ENCODE peak calls at places on chromosomes 7 and 10, in seven cellular contexts. M is suprapubic skin, X is tibial artery, J is Caco-2, S is psoas muscle, I is body of pancreas, T is stomach. U is an unnamed sample.

GRCh38 chr7:27883726-27884125 is 143.8 kb downstream of the TAX1BP1 start:
- DNase-seq in M (no peak), X (no peak), J (no peak), S (no peak), I (no peak), T (no peak), U (no peak)

GRCh38 chr7:102152672-102153585 is 133.7 kb upstream of the SH2B2 start:
- DNase-seq in M (no peak), X (no peak), J (peak; percentile 73), S (no peak), I (no peak), T (no peak), U (peak; percentile 97)

GRCh38 chr10:84838851-84839250 is 510.5 kb downstream of the CCSER2 start:
- DNase-seq in M (no peak), X (no peak), J (no peak), S (no peak), I (no peak), T (no peak), U (no peak)

GRCh38 chr10:13401142-13401541 is 53.0 kb upstream of the SEPHS1 start:
- DNase-seq in M (no peak), X (no peak), J (no peak), S (no peak), I (no peak), T (no peak), U (no peak)

GRCh38 chr7:129308047-129308446 is 83.2 kb downstream of the AHCYL2 start:
- DNase-seq in M (no peak), X (no peak), J (no peak), S (peak; percentile 53), I (no peak), T (no peak), U (peak; percentile 77)

GRCh38 chr7:47946581-47947354 is 1.5 kb downstream of the PKD1L1 start:
- DNase-seq in M (no peak), X (no peak), J (no peak), S (no peak), I (no peak), T (no peak), U (no peak)

GRCh38 chr10:8726666-8727065 is 672.2 kb downstream of the GATA3 start:
- DNase-seq in M (no peak), X (no peak), J (no peak), S (no peak), I (no peak), T (no peak), U (no peak)

GRCh38 chr10:3095373-3096139 is 28.2 kb downstream of the PFKP start:
- DNase-seq in M (no peak), X (peak; percentile 63), J (peak; percentile 78), S (no peak), I (no peak), T (no peak), U (no peak)

GRCh38 chr7:2652736-2653060 is 20.9 kb downstream of the TTYH3 start:
- DNase-seq in M (no peak), X (no peak), J (no peak), S (no peak), I (no peak), T (no peak), U (no peak)

GRCh38 chr10:26799342-26799741 is 61.4 kb downstream of the ABI1 start:
- DNase-seq in M (no peak), X (no peak), J (no peak), S (no peak), I (no peak), T (no peak), U (no peak)

GRCh38 chr10:124722812-124723783 is 21.1 kb downstream of the FAM53B start:
- DNase-seq in M (no peak), X (peak; percentile 49), J (no peak), S (no peak), I (no peak), T (no peak), U (no peak)

GRCh38 chr10:97726636-97727178 is 10.2 kb upstream of the ZFYVE27 start:
- DNase-seq in M (no peak), X (no peak), J (peak; percentile 29), S (no peak), I (peak; percentile 33), T (no peak), U (no peak)

GRCh38 chr7:78770422-78771410 is 682.8 kb downstream of the MAGI2 start:
- DNase-seq in M (no peak), X (no peak), J (no peak), S (no peak), I (no peak), T (no peak), U (no peak)

GRCh38 chr10:100744136-100744979 is 1.0 kb upstream of the PAX2 start:
- DNase-seq in M (no peak), X (no peak), J (peak; percentile 38), S (no peak), I (no peak), T (no peak), U (no peak)

GRCh38 chr7:3649250-3649649 is 348.2 kb downstream of the SDK1 start:
- DNase-seq in M (no peak), X (no peak), J (no peak), S (no peak), I (no peak), T (no peak), U (no peak)

GRCh38 chr7:104972510-104972909 is 41.5 kb upstream of the KMT2E start:
- DNase-seq in M (no peak), X (no peak), J (no peak), S (no peak), I (no peak), T (no peak), U (no peak)

GRCh38 chr7:92953657-92954056 is 117.3 kb upstream of the CDK6 start:
- DNase-seq in M (no peak), X (no peak), J (no peak), S (no peak), I (no peak), T (no peak), U (no peak)

GRCh38 chr10:104309980-104310978 is 28.0 kb downstream of the ITPRIP start:
- DNase-seq in M (peak; percentile 79), X (peak; percentile 93), J (no peak), S (peak; percentile 80), I (peak; percentile 50), T (peak; percentile 66), U (no peak)

GRCh38 chr10:26859241-26860025 is 1.3 kb downstream of the ABI1 start:
- DNase-seq in M (no peak), X (no peak), J (no peak), S (no peak), I (no peak), T (no peak), U (no peak)

GRCh38 chr7:50331564-50332208 is 27.2 kb downstream of the IKZF1 start:
- DNase-seq in M (no peak), X (no peak), J (no peak), S (no peak), I (no peak), T (no peak), U (no peak)
- H3K4me3 ChIP-seq in M (no peak overlapping the region), X (no peak overlapping the region), J (no peak overlapping the region), S (no peak overlapping the region), I (no peak overlapping the region), T (no peak overlapping the region), U (no peak overlapping the region)

GRCh38 chr10:63466168-63466935 is 575 bp upstream of the JMJD1C start:
- DNase-seq in M (no peak), X (peak; percentile 65), J (no peak), S (no peak), I (peak; percentile 54), T (peak; percentile 67), U (no peak)

GRCh38 chr10:63467833-63468232 is 2.1 kb upstream of the JMJD1C start:
- DNase-seq in M (no peak), X (no peak), J (no peak), S (no peak), I (no peak), T (no peak), U (no peak)

GRCh38 chr10:63462442-63462841 is 3.3 kb downstream of the JMJD1C start:
- DNase-seq in M (no peak), X (no peak), J (no peak), S (no peak), I (no peak), T (no peak), U (no peak)

GRCh38 chr10:63464402-63465292 is 1.1 kb downstream of the JMJD1C start:
- DNase-seq in M (no peak), X (no peak), J (no peak), S (no peak), I (no peak), T (no peak), U (no peak)

GRCh38 chr10:63465293-63466167 is at the start of gene JMJD1C:
- DNase-seq in M (peak; percentile 83), X (peak; percentile 59), J (peak; percentile 95), S (peak; percentile 88), I (peak; percentile 77), T (peak; percentile 82), U (peak; percentile 78)
- TF ChIP-seq CTCF in M (no peak), X (no peak), J (peak; percentile 6), S (peak; percentile 2), I (no peak), T (no peak), U (no peak)

GRCh38 chr7:137354361-137354760 is 10.8 kb upstream of the PTN start:
- DNase-seq in M (no peak), X (no peak), J (no peak), S (no peak), I (peak; percentile 14), T (no peak), U (no peak)

GRCh38 chr7:137363683-137364082 is 20.1 kb upstream of the PTN start:
- DNase-seq in M (no peak), X (no peak), J (no peak), S (no peak), I (no peak), T (no peak), U (no peak)

GRCh38 chr7:137360087-137360679 is 16.6 kb upstream of the PTN start:
- DNase-seq in M (no peak), X (no peak), J (no peak), S (no peak), I (no peak), T (no peak), U (no peak)
- H3K9me3 ChIP-seq in M (peaks cover 4% of the 10 kb centered on the region), X (no peaks in the 10 kb centered on the region), J (peaks cover 14% of the 10 kb centered on the region), S (no peaks in the 10 kb centered on the region), I (peaks cover 7% of the 10 kb centered on the region), T (peaks cover 38% of the 10 kb centered on the region), U (peaks cover 15% of the 10 kb centered on the region)

GRCh38 chr7:32222251-32222900 is 152.2 kb upstream of the PDE1C start:
- DNase-seq in M (no peak), X (no peak), J (no peak), S (no peak), I (no peak), T (no peak), U (no peak)

GRCh38 chr7:32219416-32219815 is 149.2 kb upstream of the PDE1C start:
- DNase-seq in M (no peak), X (no peak), J (no peak), S (no peak), I (no peak), T (no peak), U (no peak)

GRCh38 chr7:32221756-32222155 is 151.5 kb upstream of the PDE1C start:
- DNase-seq in M (no peak), X (no peak), J (no peak), S (no peak), I (no peak), T (no peak), U (no peak)

GRCh38 chr7:32223071-32223650 is 153.0 kb upstream of the PDE1C start:
- DNase-seq in M (no peak), X (no peak), J (no peak), S (no peak), I (no peak), T (no peak), U (no peak)

DNA sequence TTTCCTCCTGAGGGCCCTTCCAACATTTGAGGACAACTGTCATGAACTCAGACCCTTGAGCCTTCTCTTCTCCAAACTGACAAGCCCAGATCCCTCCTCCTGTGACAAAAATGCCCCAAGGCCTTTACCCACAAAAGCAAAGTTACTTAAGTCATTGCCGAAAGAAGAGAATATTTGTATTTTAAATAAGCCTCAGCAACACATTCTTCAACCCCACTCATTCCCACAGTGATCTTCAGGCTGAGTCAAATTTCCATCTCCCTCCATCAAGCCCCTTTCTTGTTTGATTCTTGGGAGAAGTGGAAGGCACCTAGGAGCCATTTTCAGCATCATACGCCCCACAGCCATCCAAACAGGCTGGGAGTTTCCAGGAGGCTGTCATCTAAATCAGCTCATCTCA is 150.8 kb upstream of the PDE1C start:
- DNase-seq in M (no peak), X (no peak), J (no peak), S (no peak), I (no peak), T (no peak), U (no peak)
- H3K4me3 ChIP-seq in M (no peak overlapping the region), X (no peak overlapping the region), J (no peak overlapping the region), S (no peak overlapping the region), I (no peak overlapping the region), T (no peak overlapping the region), U (no peak overlapping the region)